ENCODE peak calls at places on chromosomes 7 and 10, in ten cellular contexts. F is T-helper 22 cell; L is GM19239; J is AG08396; N is activated CD4-positive, alpha-beta T cell treated with anti-CD3 and anti-CD28 coated beads for 24 hours; I is adrenal gland; Z is iPS-NIHi11; R is GM23248; Q is hepatocyte; B is HTR-8/SVneo. W is an unnamed sample.

GRCh38 chr10:20363666-20364065 is 533.4 kb downstream of the NEBL start:
- DNase-seq in F (no peak), L (no peak), J (no peak), N (no peak), I (no peak), Z (no peak), R (no peak), Q (no peak), B (no peak), W (no peak)

GRCh38 chr7:115805458-115805857 is 225.1 kb downstream of the TFEC start:
- DNase-seq in F (no peak), L (no peak), J (no peak), N (no peak), I (no peak), Z (no peak), R (peak; percentile 7), Q (no peak), B (no peak), W (no peak)

GRCh38 chr7:128031901-128032604 is 816 bp upstream of the LRRC4 start:
- DNase-seq in F (peak; percentile 8), L (peak; percentile 63), J (peak; percentile 95), N (peak; percentile 33), I (peak; percentile 84), Z (peak; percentile 70), R (peak; percentile 97), Q (peak; percentile 89), B (peak; percentile 67), W (peak; percentile 68)

GRCh38 chr7:74044366-74045350 is 16.7 kb downstream of the ELN start:
- DNase-seq in F (no peak), L (no peak), J (no peak), N (no peak), I (no peak), Z (no peak), R (no peak), Q (no peak), B (no peak), W (no peak)

GRCh38 chr7:156440456-156440855 is 200.1 kb upstream of the RNF32 start:
- DNase-seq in F (no peak), L (no peak), J (no peak), N (no peak), I (no peak), Z (no peak), R (no peak), Q (no peak), B (no peak), W (no peak)

GRCh38 chr10:43128958-43129706 is 9.1 kb upstream of the CSGALNACT2 start:
- DNase-seq in F (no peak), L (no peak), J (peak; percentile 94), N (no peak), I (peak; percentile 16), Z (no peak), R (peak; percentile 96), Q (peak; percentile 48), B (peak; percentile 95), W (peak; percentile 89)

GRCh38 chr7:158655507-158655906 is 49.1 kb downstream of the NCAPG2 start:
- DNase-seq in F (no peak), L (no peak), J (no peak), N (no peak), I (no peak), Z (no peak), R (no peak), Q (no peak), B (no peak), W (no peak)

GRCh38 chr7:134533288-134533771 is 6.0 kb downstream of the AKR1B10 start:
- DNase-seq in F (no peak), L (no peak), J (no peak), N (no peak), I (no peak), Z (no peak), R (peak; percentile 4), Q (no peak), B (no peak), W (no peak)

GRCh38 chr7:72028267-72028666 is 383.9 kb downstream of the CALN1 start:
- DNase-seq in F (no peak), L (no peak), J (no peak), N (no peak), I (no peak), Z (no peak), R (no peak), Q (no peak), B (no peak), W (no peak)

GRCh38 chr10:128930422-128930821 is 536.6 kb upstream of the MGMT start:
- DNase-seq in F (no peak), L (no peak), J (no peak), N (no peak), I (no peak), Z (no peak), R (no peak), Q (no peak), B (no peak), W (no peak)

GRCh38 chr7:45124351-45124750 is 12.9 kb upstream of the TBRG4 start:
- DNase-seq in F (no peak), L (no peak), J (no peak), N (no peak), I (no peak), Z (no peak), R (no peak), Q (no peak), B (no peak), W (no peak)

GRCh38 chr10:91000985-91001384 is 80.1 kb upstream of the ANKRD1 start:
- DNase-seq in F (no peak), L (no peak), J (no peak), N (no peak), I (no peak), Z (no peak), R (no peak), Q (no peak), B (no peak), W (no peak)

GRCh38 chr7:2038876-2039728 is 193.6 kb downstream of the MAD1L1 start:
- DNase-seq in F (no peak), L (no peak), J (no peak), N (no peak), I (peak; percentile 1), Z (no peak), R (no peak), Q (no peak), B (no peak), W (no peak)

GRCh38 chr10:92111336-92111939 is 179.4 kb downstream of the CPEB3 start:
- DNase-seq in F (no peak), L (no peak), J (no peak), N (no peak), I (no peak), Z (no peak), R (no peak), Q (no peak), B (no peak), W (no peak)

GRCh38 chr7:134016223-134016941 is 110.8 kb upstream of the LRGUK start:
- DNase-seq in F (no peak), L (no peak), J (peak; percentile 27), N (no peak), I (peak; percentile 35), Z (peak; percentile 65), R (peak; percentile 42), Q (peak; percentile 48), B (peak; percentile 19), W (peak; percentile 26)

GRCh38 chr10:114541081-114541833 is 116.8 kb downstream of the ABLIM1 start:
- DNase-seq in F (peak; percentile 73), L (no peak), J (peak; percentile 81), N (peak; percentile 38), I (peak; percentile 86), Z (no peak), R (peak; percentile 85), Q (peak; percentile 49), B (no peak), W (no peak)

GRCh38 chr7:31114593-31115343 is 62.7 kb downstream of the ADCYAP1R1 start:
- DNase-seq in F (no peak), L (no peak), J (peak; percentile 50), N (no peak), I (no peak), Z (peak; percentile 64), R (peak; percentile 65), Q (peak; percentile 68), B (no peak), W (peak; percentile 12)

GRCh38 chr7:149462101-149462520 is 1.2 kb upstream of the ZNF777 start:
- DNase-seq in F (no peak), L (no peak), J (no peak), N (no peak), I (no peak), Z (no peak), R (no peak), Q (no peak), B (no peak), W (no peak)

GRCh38 chr10:44882146-44882720 is 28.9 kb upstream of the TMEM72 start:
- DNase-seq in F (no peak), L (no peak), J (no peak), N (no peak), I (no peak), Z (no peak), R (no peak), Q (no peak), B (no peak), W (no peak)

GRCh38 chr7:27165089-27165654 is at the start of gene HOXA9:
- DNase-seq in F (no peak), L (no peak), J (no peak), N (no peak), I (peak; percentile 89), Z (no peak), R (peak; percentile 99), Q (no peak), B (peak; percentile 82), W (no peak)

GRCh38 chr10:70232155-70232858 is 922 bp downstream of the PPA1 start:
- DNase-seq in F (peak; percentile 37), L (no peak), J (peak; percentile 64), N (peak; percentile 35), I (peak; percentile 56), Z (peak; percentile 26), R (peak; percentile 71), Q (peak; percentile 82), B (peak; percentile 41), W (peak; percentile 10)

GRCh38 chr7:114789942-114790341 is 132.0 kb upstream of the MDFIC start:
- DNase-seq in F (no peak), L (no peak), J (peak; percentile 42), N (no peak), I (no peak), Z (no peak), R (peak; percentile 93), Q (no peak), B (no peak), W (no peak)

GRCh38 chr10:74208997-74209396 is 58.0 kb downstream of the ADK start:
- DNase-seq in F (no peak), L (no peak), J (no peak), N (no peak), I (no peak), Z (no peak), R (no peak), Q (no peak), B (no peak), W (no peak)

GRCh38 chr10:75971402-75972211 is 540.2 kb downstream of the LRMDA start:
- DNase-seq in F (no peak), L (no peak), J (peak; percentile 21), N (no peak), I (no peak), Z (no peak), R (peak; percentile 82), Q (peak; percentile 17), B (no peak), W (no peak)

GRCh38 chr10:6145414-6145978 is 56.7 kb downstream of the RBM17 start:
- DNase-seq in F (no peak), L (no peak), J (no peak), N (no peak), I (no peak), Z (no peak), R (peak; percentile 23), Q (peak; percentile 45), B (no peak), W (no peak)

GRCh38 chr10:89535185-89536012 is at the start of gene SLC16A12:
- DNase-seq in F (no peak), L (no peak), J (peak; percentile 38), N (no peak), I (peak; percentile 6), Z (peak; percentile 79), R (no peak), Q (peak; percentile 65), B (no peak), W (no peak)

W was measured in foreskin melanocyte.